ENCODE peak calls at places on chromosomes 12 and 14, in four cellular contexts. One of them, this sample, is unnamed.

GRCh38 chr14:69650948-69651369 is 39.6 kb downstream of the SUSD6 start:
- DNase-seq in NCI-H524: no peak
- DNase-seq in kidney: no peak
- DNase-seq in naive thymus-derived CD8-positive, alpha-beta T cell: no peak
- DNase-seq in this sample: no peak

GRCh38 chr12:64672925-64673409 is 62.7 kb downstream of the RASSF3 start:
- DNase-seq in kidney: peak; percentile 85
- DNase-seq in naive thymus-derived CD8-positive, alpha-beta T cell: peak; percentile 35
- DNase-seq in NCI-H524: peak; percentile 54
- DNase-seq in this sample: no peak

GRCh38 chr12:121823101-121823726 is 19.4 kb downstream of the SETD1B start:
- DNase-seq in NCI-H524: no peak
- DNase-seq in kidney: peak; percentile 71
- DNase-seq in naive thymus-derived CD8-positive, alpha-beta T cell: no peak
- DNase-seq in this sample: no peak

GRCh38 chr12:19234171-19234704 is 104.7 kb downstream of the PLEKHA5 start:
- DNase-seq in NCI-H524: peak; percentile 0
- DNase-seq in kidney: no peak
- DNase-seq in naive thymus-derived CD8-positive, alpha-beta T cell: no peak
- DNase-seq in this sample: no peak

GRCh38 chr12:105554223-105554678 is 223.8 kb downstream of the C12orf75 start:
- DNase-seq in kidney: no peak
- DNase-seq in NCI-H524: no peak
- DNase-seq in naive thymus-derived CD8-positive, alpha-beta T cell: no peak
- DNase-seq in this sample: no peak

GRCh38 chr14:51521764-51522163 is 129.9 kb upstream of the FRMD6 start:
- DNase-seq in kidney: no peak
- DNase-seq in NCI-H524: no peak
- DNase-seq in naive thymus-derived CD8-positive, alpha-beta T cell: no peak
- DNase-seq in this sample: peak; percentile 40

GRCh38 chr12:98939350-98939749 is 294.3 kb downstream of the APAF1 start:
- DNase-seq in naive thymus-derived CD8-positive, alpha-beta T cell: no peak
- DNase-seq in NCI-H524: peak; percentile 48
- DNase-seq in kidney: no peak
- DNase-seq in this sample: peak; percentile 44

GRCh38 chr14:96741151-96741977 is 55.8 kb upstream of the VRK1 start:
- DNase-seq in kidney: peak; percentile 83
- DNase-seq in naive thymus-derived CD8-positive, alpha-beta T cell: peak; percentile 72
- DNase-seq in NCI-H524: peak; percentile 60
- DNase-seq in this sample: peak; percentile 27

GRCh38 chr12:7068994-7069346 is 8.5 kb downstream of the C1S start:
- DNase-seq in naive thymus-derived CD8-positive, alpha-beta T cell: no peak
- DNase-seq in kidney: no peak
- DNase-seq in NCI-H524: no peak
- DNase-seq in this sample: no peak

GRCh38 chr14:78606111-78606510 is 435.9 kb downstream of the NRXN3 start:
- DNase-seq in NCI-H524: no peak
- DNase-seq in kidney: no peak
- DNase-seq in naive thymus-derived CD8-positive, alpha-beta T cell: no peak
- DNase-seq in this sample: peak; percentile 75

GRCh38 chr12:124004233-124004875 is 31.3 kb downstream of the ZNF664 start:
- DNase-seq in kidney: no peak
- DNase-seq in NCI-H524: no peak
- DNase-seq in naive thymus-derived CD8-positive, alpha-beta T cell: no peak
- DNase-seq in this sample: no peak

GRCh38 chr14:64857979-64858740 is 21.5 kb downstream of the SPTB start:
- DNase-seq in kidney: no peak
- DNase-seq in naive thymus-derived CD8-positive, alpha-beta T cell: no peak
- DNase-seq in NCI-H524: no peak
- DNase-seq in this sample: no peak

GRCh38 chr12:94263011-94263786 is 114.8 kb downstream of the PLXNC1 start:
- DNase-seq in naive thymus-derived CD8-positive, alpha-beta T cell: no peak
- DNase-seq in NCI-H524: no peak
- DNase-seq in kidney: no peak
- DNase-seq in this sample: no peak

GRCh38 chr14:27228053-27228452 is 630.2 kb upstream of the NOVA1 start:
- DNase-seq in NCI-H524: no peak
- DNase-seq in kidney: no peak
- DNase-seq in naive thymus-derived CD8-positive, alpha-beta T cell: no peak
- DNase-seq in this sample: no peak

GRCh38 chr14:92360666-92361370 is 37.9 kb downstream of the SLC24A4 start:
- DNase-seq in kidney: no peak
- DNase-seq in NCI-H524: peak; percentile 55
- DNase-seq in naive thymus-derived CD8-positive, alpha-beta T cell: no peak
- DNase-seq in this sample: no peak

GRCh38 chr14:24093901-24094838 is at the start of gene PCK2:
- DNase-seq in naive thymus-derived CD8-positive, alpha-beta T cell: peak; percentile 62
- DNase-seq in kidney: peak; percentile 98
- DNase-seq in NCI-H524: peak; percentile 98
- DNase-seq in this sample: peak; percentile 68

GRCh38 chr12:47264951-47265350 is 185.2 kb upstream of the AMIGO2 start:
- DNase-seq in kidney: no peak
- DNase-seq in naive thymus-derived CD8-positive, alpha-beta T cell: no peak
- DNase-seq in NCI-H524: no peak
- DNase-seq in this sample: no peak

GRCh38 chr12:7948585-7949264 is 12.7 kb upstream of the SLC2A3 start:
- DNase-seq in naive thymus-derived CD8-positive, alpha-beta T cell: no peak
- DNase-seq in kidney: no peak
- DNase-seq in NCI-H524: no peak
- DNase-seq in this sample: no peak

GRCh38 chr12:94244165-94245133 is 96.1 kb downstream of the PLXNC1 start:
- DNase-seq in kidney: no peak
- DNase-seq in naive thymus-derived CD8-positive, alpha-beta T cell: no peak
- DNase-seq in NCI-H524: no peak
- DNase-seq in this sample: no peak

GRCh38 chr12:75585309-75585708 is 73.9 kb upstream of the KRR1 start:
- DNase-seq in kidney: no peak
- DNase-seq in naive thymus-derived CD8-positive, alpha-beta T cell: no peak
- DNase-seq in NCI-H524: no peak
- DNase-seq in this sample: peak; percentile 79

This sample was measured in brain microvascular endothelial cell.